ENCODE peak calls at places on chromosomes 5 and 9, in seven cellular contexts. One of them, this sample, is unnamed.

GRCh38 chr9:112443200-112443599 is 43.4 kb upstream of the KIAA1958 start:
- DNase-seq in mammary epithelial cell: no peak
- DNase-seq in OCI-LY7: peak; percentile 39
- DNase-seq in IMR-90: peak; percentile 15
- DNase-seq in fibroblast of lung: peak; percentile 37
- DNase-seq in A549: no peak
- DNase-seq in GM23338: peak; percentile 45
- DNase-seq in this sample: no peak

GRCh38 chr9:130985606-130986162 is 23.3 kb upstream of the LAMC3 start:
- DNase-seq in mammary epithelial cell: no peak
- DNase-seq in OCI-LY7: no peak
- DNase-seq in IMR-90: no peak
- DNase-seq in fibroblast of lung: no peak
- DNase-seq in A549: no peak
- DNase-seq in GM23338: no peak
- DNase-seq in this sample: no peak

GRCh38 chr5:157215143-157215825 is 34.6 kb downstream of the ITK start:
- DNase-seq in mammary epithelial cell: no peak
- DNase-seq in OCI-LY7: no peak
- DNase-seq in IMR-90: no peak
- DNase-seq in fibroblast of lung: no peak
- DNase-seq in A549: no peak
- DNase-seq in GM23338: no peak
- DNase-seq in this sample: no peak

GRCh38 chr5:56409331-56410190 is 176.4 kb upstream of the ANKRD55 start:
- DNase-seq in mammary epithelial cell: peak; percentile 37
- DNase-seq in OCI-LY7: no peak
- DNase-seq in IMR-90: peak; percentile 99
- DNase-seq in fibroblast of lung: peak; percentile 67
- DNase-seq in A549: peak; percentile 38
- DNase-seq in GM23338: no peak
- DNase-seq in this sample: no peak

GRCh38 chr5:94793816-94794198 is 175.3 kb downstream of the SLF1 start:
- DNase-seq in mammary epithelial cell: peak; percentile 5
- DNase-seq in OCI-LY7: no peak
- DNase-seq in IMR-90: peak; percentile 43
- DNase-seq in fibroblast of lung: peak; percentile 14
- DNase-seq in A549: no peak
- DNase-seq in GM23338: no peak
- DNase-seq in this sample: no peak

GRCh38 chr5:138975098-138975847 is 100.1 kb upstream of the LRRTM2 start:
- DNase-seq in mammary epithelial cell: no peak
- DNase-seq in OCI-LY7: no peak
- DNase-seq in IMR-90: peak; percentile 84
- DNase-seq in fibroblast of lung: peak; percentile 75
- DNase-seq in A549: no peak
- DNase-seq in GM23338: no peak
- DNase-seq in this sample: no peak

GRCh38 chr5:9599391-9599790 is 30.8 kb downstream of the TAS2R1 start:
- DNase-seq in mammary epithelial cell: no peak
- DNase-seq in OCI-LY7: no peak
- DNase-seq in IMR-90: no peak
- DNase-seq in fibroblast of lung: no peak
- DNase-seq in A549: no peak
- DNase-seq in GM23338: no peak
- DNase-seq in this sample: no peak

GRCh38 chr5:72818866-72819534 is 2.5 kb downstream of the TNPO1 start:
- DNase-seq in mammary epithelial cell: peak; percentile 58
- DNase-seq in OCI-LY7: peak; percentile 82
- DNase-seq in IMR-90: peak; percentile 48
- DNase-seq in fibroblast of lung: peak; percentile 73
- DNase-seq in A549: peak; percentile 49
- DNase-seq in GM23338: peak; percentile 92
- DNase-seq in this sample: peak; percentile 40

GRCh38 chr9:127050581-127050980 is 71.9 kb downstream of the ANGPTL2 start:
- DNase-seq in mammary epithelial cell: no peak
- DNase-seq in OCI-LY7: no peak
- DNase-seq in IMR-90: no peak
- DNase-seq in fibroblast of lung: no peak
- DNase-seq in A549: no peak
- DNase-seq in GM23338: no peak
- DNase-seq in this sample: no peak

GRCh38 chr9:108586451-108586850 is 269.3 kb downstream of the ACTL7B start:
- DNase-seq in mammary epithelial cell: peak; percentile 26
- DNase-seq in OCI-LY7: no peak
- DNase-seq in IMR-90: no peak
- DNase-seq in fibroblast of lung: no peak
- DNase-seq in A549: no peak
- DNase-seq in GM23338: no peak
- DNase-seq in this sample: no peak

GRCh38 chr9:76926324-76926731 is 20.4 kb upstream of the PRUNE2 start:
- DNase-seq in mammary epithelial cell: peak; percentile 9
- DNase-seq in OCI-LY7: no peak
- DNase-seq in IMR-90: peak; percentile 88
- DNase-seq in fibroblast of lung: peak; percentile 75
- DNase-seq in A549: no peak
- DNase-seq in GM23338: no peak
- DNase-seq in this sample: no peak

GRCh38 chr9:2745560-2746380 is 28.5 kb downstream of the KCNV2 start:
- DNase-seq in mammary epithelial cell: no peak
- DNase-seq in OCI-LY7: no peak
- DNase-seq in IMR-90: no peak
- DNase-seq in fibroblast of lung: no peak
- DNase-seq in A549: no peak
- DNase-seq in GM23338: no peak
- DNase-seq in this sample: no peak

GRCh38 chr5:112776301-112776856 is 38.7 kb downstream of the APC start:
- DNase-seq in mammary epithelial cell: peak; percentile 60
- DNase-seq in OCI-LY7: no peak
- DNase-seq in IMR-90: peak; percentile 96
- DNase-seq in fibroblast of lung: peak; percentile 94
- DNase-seq in A549: no peak
- DNase-seq in GM23338: no peak
- DNase-seq in this sample: no peak

GRCh38 chr9:90826326-90827020 is 24.9 kb downstream of the SYK start:
- DNase-seq in mammary epithelial cell: no peak
- DNase-seq in OCI-LY7: peak; percentile 57
- DNase-seq in IMR-90: no peak
- DNase-seq in fibroblast of lung: no peak
- DNase-seq in A549: no peak
- DNase-seq in GM23338: no peak
- DNase-seq in this sample: no peak
- TF ChIP-seq CTCF in mammary epithelial cell: no peak
- TF ChIP-seq CTCF in OCI-LY7: no peak
- TF ChIP-seq CTCF in IMR-90: no peak
- TF ChIP-seq CTCF in fibroblast of lung: no peak
- TF ChIP-seq CTCF in A549: no peak
- TF ChIP-seq CTCF in GM23338: no peak
- TF ChIP-seq CTCF in this sample: no peak

GRCh38 chr5:167392252-167392651 is 899.2 kb upstream of the WWC1 start:
- DNase-seq in mammary epithelial cell: no peak
- DNase-seq in OCI-LY7: no peak
- DNase-seq in IMR-90: no peak
- DNase-seq in fibroblast of lung: no peak
- DNase-seq in A549: no peak
- DNase-seq in GM23338: no peak
- DNase-seq in this sample: no peak
- H3K4me3 ChIP-seq in mammary epithelial cell: no peak overlapping the region
- H3K4me3 ChIP-seq in OCI-LY7: no peak overlapping the region
- H3K4me3 ChIP-seq in IMR-90: no peak overlapping the region
- H3K4me3 ChIP-seq in fibroblast of lung: no peak overlapping the region
- H3K4me3 ChIP-seq in A549: no peak overlapping the region
- H3K4me3 ChIP-seq in GM23338: no peak overlapping the region
- H3K4me3 ChIP-seq in this sample: no peak overlapping the region

GRCh38 chr5:51382759-51383493 is at the start of gene ISL1:
- DNase-seq in mammary epithelial cell: peak; percentile 77
- DNase-seq in OCI-LY7: no peak
- DNase-seq in IMR-90: peak; percentile 55
- DNase-seq in fibroblast of lung: peak; percentile 74
- DNase-seq in A549: peak; percentile 21
- DNase-seq in GM23338: peak; percentile 94
- DNase-seq in this sample: no peak
- H3K4me2 ChIP-seq in mammary epithelial cell: peak within 1 kb of the TSS; percentile 76
- H3K4me2 ChIP-seq in OCI-LY7: no peak within 1 kb of the TSS
- H3K4me2 ChIP-seq in IMR-90: peak within 1 kb of the TSS; percentile 48
- H3K4me2 ChIP-seq in fibroblast of lung: peak within 1 kb of the TSS; percentile 66
- H3K4me2 ChIP-seq in A549: peak within 1 kb of the TSS; percentile 72
- H3K4me2 ChIP-seq in GM23338: peak within 1 kb of the TSS; percentile 87
- H3K4me2 ChIP-seq in this sample: no peak within 1 kb of the TSS

GRCh38 chr5:93092349-93093105 is 488.5 kb downstream of the NR2F1-AS1 start:
- DNase-seq in mammary epithelial cell: peak; percentile 42
- DNase-seq in OCI-LY7: no peak
- DNase-seq in IMR-90: peak; percentile 47
- DNase-seq in fibroblast of lung: peak; percentile 74
- DNase-seq in A549: no peak
- DNase-seq in GM23338: no peak
- DNase-seq in this sample: no peak
- TF ChIP-seq CTCF in mammary epithelial cell: peak; percentile 16
- TF ChIP-seq CTCF in OCI-LY7: no peak
- TF ChIP-seq CTCF in IMR-90: peak; percentile 52
- TF ChIP-seq CTCF in fibroblast of lung: peak; percentile 50
- TF ChIP-seq CTCF in A549: peak; percentile 46
- TF ChIP-seq CTCF in GM23338: peak; percentile 18
- TF ChIP-seq CTCF in this sample: peak; percentile 48

DNA sequence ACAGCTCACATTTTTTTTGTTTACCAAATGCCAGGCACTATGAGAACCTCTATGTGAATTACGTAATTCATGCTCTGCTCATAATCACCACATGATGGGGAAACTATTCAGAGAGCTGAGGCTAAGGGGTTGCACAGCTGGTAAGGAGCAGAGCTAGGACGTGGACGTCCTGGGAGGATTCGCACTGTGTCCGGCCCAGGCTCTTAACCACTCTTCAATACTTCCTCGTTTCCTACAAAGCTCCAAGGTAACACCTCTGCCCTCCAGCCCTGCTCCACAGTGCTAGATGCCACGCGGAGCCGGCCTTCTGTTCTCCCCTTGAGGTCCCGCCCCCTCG is 8.7 kb downstream of the PHF19 start:
- DNase-seq in mammary epithelial cell: no peak
- DNase-seq in OCI-LY7: no peak
- DNase-seq in IMR-90: peak; percentile 59
- DNase-seq in fibroblast of lung: peak; percentile 82
- DNase-seq in A549: no peak
- DNase-seq in GM23338: no peak
- DNase-seq in this sample: no peak
- H3K4me3 ChIP-seq in mammary epithelial cell: no peak overlapping the region
- H3K4me3 ChIP-seq in OCI-LY7: peak overlapping the region; percentile 42
- H3K4me3 ChIP-seq in IMR-90: peak overlapping the region; percentile 53
- H3K4me3 ChIP-seq in fibroblast of lung: peak overlapping the region; percentile 41
- H3K4me3 ChIP-seq in A549: peak overlapping the region; percentile 39
- H3K4me3 ChIP-seq in GM23338: peak overlapping the region; percentile 46
- H3K4me3 ChIP-seq in this sample: peak overlapping the region; percentile 21

GRCh38 chr5:106393276-106393675 is 1277.5 kb downstream of the EFNA5 start:
- DNase-seq in mammary epithelial cell: no peak
- DNase-seq in OCI-LY7: no peak
- DNase-seq in IMR-90: no peak
- DNase-seq in fibroblast of lung: no peak
- DNase-seq in A549: no peak
- DNase-seq in GM23338: no peak
- DNase-seq in this sample: no peak

GRCh38 chr5:106397700-106398099 is 1273.0 kb downstream of the EFNA5 start:
- DNase-seq in mammary epithelial cell: peak; percentile 98
- DNase-seq in OCI-LY7: no peak
- DNase-seq in IMR-90: peak; percentile 98
- DNase-seq in fibroblast of lung: peak; percentile 89
- DNase-seq in A549: no peak
- DNase-seq in GM23338: no peak
- DNase-seq in this sample: peak; percentile 66

GRCh38 chr5:106392766-106393165 is 1278.0 kb downstream of the EFNA5 start:
- DNase-seq in mammary epithelial cell: peak; percentile 41
- DNase-seq in OCI-LY7: no peak
- DNase-seq in IMR-90: peak; percentile 51
- DNase-seq in fibroblast of lung: no peak
- DNase-seq in A549: no peak
- DNase-seq in GM23338: no peak
- DNase-seq in this sample: no peak
- H3K4me2 ChIP-seq in mammary epithelial cell: no peak overlapping the region
- H3K4me2 ChIP-seq in OCI-LY7: no peak overlapping the region
- H3K4me2 ChIP-seq in IMR-90: no peak overlapping the region
- H3K4me2 ChIP-seq in fibroblast of lung: no peak overlapping the region
- H3K4me2 ChIP-seq in A549: no peak overlapping the region
- H3K4me2 ChIP-seq in GM23338: no peak overlapping the region
- H3K4me2 ChIP-seq in this sample: no peak overlapping the region

This sample was measured in PC-9.